ENCODE peak calls at places on chromosome 22, in ten cellular contexts. One of them, this sample, is unnamed.

GRCh38 chr22:32080904-32081303 is 37.8 kb downstream of the SLC5A1 start:
- DNase-seq in breast epithelium: no peak
- DNase-seq in HCT116: peak; percentile 59
- DNase-seq in gastrocnemius medialis: no peak
- DNase-seq in endothelial cell of umbilical vein: peak; percentile 11
- DNase-seq in spleen: no peak
- DNase-seq in heart left ventricle: no peak
- DNase-seq in A549: peak; percentile 39
- DNase-seq in ovary: no peak
- DNase-seq in adrenal gland: peak; percentile 19
- DNase-seq in this sample: peak; percentile 39

GRCh38 chr22:43176090-43176489 is 10.8 kb downstream of the TTLL12 start:
- DNase-seq in HCT116: no peak
- DNase-seq in A549: no peak
- DNase-seq in ovary: no peak
- DNase-seq in breast epithelium: no peak
- DNase-seq in heart left ventricle: peak; percentile 14
- DNase-seq in adrenal gland: no peak
- DNase-seq in endothelial cell of umbilical vein: no peak
- DNase-seq in spleen: peak; percentile 68
- DNase-seq in gastrocnemius medialis: no peak
- DNase-seq in this sample: no peak

GRCh38 chr22:38196791-38197429 is 4.9 kb upstream of the MAFF start:
- DNase-seq in heart left ventricle: no peak
- DNase-seq in breast epithelium: no peak
- DNase-seq in adrenal gland: no peak
- DNase-seq in HCT116: no peak
- DNase-seq in gastrocnemius medialis: no peak
- DNase-seq in spleen: no peak
- DNase-seq in endothelial cell of umbilical vein: no peak
- DNase-seq in A549: no peak
- DNase-seq in ovary: no peak
- DNase-seq in this sample: peak; percentile 62

GRCh38 chr22:49733631-49734030 is 94.0 kb downstream of the BRD1 start:
- DNase-seq in A549: no peak
- DNase-seq in spleen: no peak
- DNase-seq in heart left ventricle: no peak
- DNase-seq in gastrocnemius medialis: no peak
- DNase-seq in ovary: no peak
- DNase-seq in HCT116: no peak
- DNase-seq in adrenal gland: no peak
- DNase-seq in breast epithelium: no peak
- DNase-seq in endothelial cell of umbilical vein: no peak
- DNase-seq in this sample: no peak

GRCh38 chr22:29257751-29258181 is 10.0 kb downstream of the RHBDD3 start:
- DNase-seq in heart left ventricle: no peak
- DNase-seq in A549: no peak
- DNase-seq in ovary: no peak
- DNase-seq in adrenal gland: no peak
- DNase-seq in spleen: no peak
- DNase-seq in breast epithelium: no peak
- DNase-seq in gastrocnemius medialis: no peak
- DNase-seq in endothelial cell of umbilical vein: no peak
- DNase-seq in HCT116: no peak
- DNase-seq in this sample: no peak

GRCh38 chr22:49855491-49855911 is 1.9 kb downstream of the ZBED4 start:
- DNase-seq in spleen: peak; percentile 51
- DNase-seq in gastrocnemius medialis: no peak
- DNase-seq in adrenal gland: no peak
- DNase-seq in heart left ventricle: no peak
- DNase-seq in A549: no peak
- DNase-seq in ovary: no peak
- DNase-seq in endothelial cell of umbilical vein: peak; percentile 29
- DNase-seq in HCT116: no peak
- DNase-seq in breast epithelium: no peak
- DNase-seq in this sample: peak; percentile 47

GRCh38 chr22:41910599-41911291 is 4.1 kb downstream of the SHISA8 start:
- DNase-seq in HCT116: no peak
- DNase-seq in adrenal gland: peak; percentile 71
- DNase-seq in heart left ventricle: no peak
- DNase-seq in A549: no peak
- DNase-seq in ovary: peak; percentile 54
- DNase-seq in gastrocnemius medialis: peak; percentile 29
- DNase-seq in breast epithelium: no peak
- DNase-seq in spleen: no peak
- DNase-seq in endothelial cell of umbilical vein: no peak
- DNase-seq in this sample: no peak

GRCh38 chr22:23163665-23164064 is 16.6 kb upstream of the BCR start:
- DNase-seq in spleen: no peak
- DNase-seq in breast epithelium: peak; percentile 89
- DNase-seq in HCT116: no peak
- DNase-seq in gastrocnemius medialis: no peak
- DNase-seq in ovary: peak; percentile 78
- DNase-seq in heart left ventricle: no peak
- DNase-seq in adrenal gland: no peak
- DNase-seq in endothelial cell of umbilical vein: no peak
- DNase-seq in A549: no peak
- DNase-seq in this sample: peak; percentile 64

GRCh38 chr22:42075277-42075676 is 1.2 kb downstream of the PHETA2 start:
- DNase-seq in A549: no peak
- DNase-seq in adrenal gland: no peak
- DNase-seq in gastrocnemius medialis: no peak
- DNase-seq in HCT116: no peak
- DNase-seq in spleen: peak; percentile 56
- DNase-seq in breast epithelium: no peak
- DNase-seq in endothelial cell of umbilical vein: no peak
- DNase-seq in heart left ventricle: no peak
- DNase-seq in ovary: no peak
- DNase-seq in this sample: no peak

GRCh38 chr22:30665786-30666185 is 1.9 kb downstream of the DUSP18 start:
- DNase-seq in HCT116: no peak
- DNase-seq in endothelial cell of umbilical vein: no peak
- DNase-seq in adrenal gland: no peak
- DNase-seq in gastrocnemius medialis: no peak
- DNase-seq in breast epithelium: no peak
- DNase-seq in A549: no peak
- DNase-seq in ovary: no peak
- DNase-seq in spleen: no peak
- DNase-seq in heart left ventricle: no peak
- DNase-seq in this sample: peak; percentile 54

GRCh38 chr22:23268139-23268712 is 87.9 kb downstream of the BCR start:
- DNase-seq in endothelial cell of umbilical vein: no peak
- DNase-seq in gastrocnemius medialis: no peak
- DNase-seq in HCT116: no peak
- DNase-seq in breast epithelium: no peak
- DNase-seq in heart left ventricle: no peak
- DNase-seq in A549: no peak
- DNase-seq in adrenal gland: no peak
- DNase-seq in ovary: no peak
- DNase-seq in spleen: no peak
- DNase-seq in this sample: no peak

GRCh38 chr22:19440411-19441195 is 6.9 kb downstream of the C22orf39 start:
- DNase-seq in endothelial cell of umbilical vein: no peak
- DNase-seq in HCT116: no peak
- DNase-seq in spleen: no peak
- DNase-seq in adrenal gland: no peak
- DNase-seq in breast epithelium: no peak
- DNase-seq in gastrocnemius medialis: peak; percentile 79
- DNase-seq in ovary: no peak
- DNase-seq in heart left ventricle: no peak
- DNase-seq in A549: no peak
- DNase-seq in this sample: no peak

GRCh38 chr22:19443544-19444211 is 3.8 kb downstream of the C22orf39 start:
- DNase-seq in heart left ventricle: no peak
- DNase-seq in endothelial cell of umbilical vein: no peak
- DNase-seq in HCT116: no peak
- DNase-seq in breast epithelium: no peak
- DNase-seq in ovary: no peak
- DNase-seq in A549: no peak
- DNase-seq in gastrocnemius medialis: no peak
- DNase-seq in adrenal gland: no peak
- DNase-seq in spleen: no peak
- DNase-seq in this sample: no peak

GRCh38 chr22:19434829-19435580 is 2.7 kb downstream of the MRPL40 start:
- DNase-seq in breast epithelium: no peak
- DNase-seq in endothelial cell of umbilical vein: no peak
- DNase-seq in ovary: no peak
- DNase-seq in HCT116: no peak
- DNase-seq in adrenal gland: no peak
- DNase-seq in gastrocnemius medialis: no peak
- DNase-seq in A549: no peak
- DNase-seq in heart left ventricle: no peak
- DNase-seq in spleen: no peak
- DNase-seq in this sample: no peak

GRCh38 chr22:19442166-19442565 is 5.3 kb downstream of the C22orf39 start:
- DNase-seq in gastrocnemius medialis: peak; percentile 75
- DNase-seq in spleen: no peak
- DNase-seq in ovary: no peak
- DNase-seq in endothelial cell of umbilical vein: no peak
- DNase-seq in A549: no peak
- DNase-seq in breast epithelium: no peak
- DNase-seq in HCT116: no peak
- DNase-seq in adrenal gland: no peak
- DNase-seq in heart left ventricle: no peak
- DNase-seq in this sample: no peak

GRCh38 chr22:19438286-19438685 is 5.9 kb downstream of the MRPL40 start:
- DNase-seq in spleen: no peak
- DNase-seq in ovary: no peak
- DNase-seq in gastrocnemius medialis: no peak
- DNase-seq in breast epithelium: no peak
- DNase-seq in endothelial cell of umbilical vein: no peak
- DNase-seq in HCT116: no peak
- DNase-seq in adrenal gland: no peak
- DNase-seq in A549: no peak
- DNase-seq in heart left ventricle: no peak
- DNase-seq in this sample: no peak
- TF ChIP-seq POLR2A in spleen: no peak
- TF ChIP-seq POLR2A in ovary: no peak
- TF ChIP-seq POLR2A in gastrocnemius medialis: peak; percentile 7
- TF ChIP-seq POLR2A in breast epithelium: no peak
- TF ChIP-seq POLR2A in endothelial cell of umbilical vein: no peak
- TF ChIP-seq POLR2A in HCT116: no peak
- TF ChIP-seq POLR2A in adrenal gland: no peak
- TF ChIP-seq POLR2A in A549: no peak
- TF ChIP-seq POLR2A in heart left ventricle: no peak
- TF ChIP-seq POLR2A in this sample: no peak

DNA sequence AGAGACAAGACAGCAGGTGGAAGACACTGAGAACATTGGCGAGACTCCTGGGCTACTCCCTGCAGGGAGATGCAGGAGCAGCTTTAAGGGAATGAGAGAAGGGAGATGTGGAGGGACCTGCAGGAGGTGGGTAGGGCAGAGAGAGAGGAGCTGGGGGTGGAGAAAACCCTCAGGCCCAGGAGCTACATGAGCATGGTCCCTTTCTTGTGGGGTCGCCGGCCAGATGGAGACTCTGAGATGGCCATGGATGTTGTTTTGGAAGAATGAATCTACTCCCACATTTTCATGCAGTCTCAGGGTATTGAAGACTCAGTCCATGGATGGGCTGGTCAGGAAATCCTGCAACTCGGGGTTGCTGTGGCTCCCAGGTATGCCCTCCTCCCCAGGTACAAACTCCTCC is 1381.9 kb downstream of the TBC1D22A start:
- DNase-seq in heart left ventricle: no peak
- DNase-seq in breast epithelium: no peak
- DNase-seq in gastrocnemius medialis: no peak
- DNase-seq in adrenal gland: no peak
- DNase-seq in spleen: no peak
- DNase-seq in endothelial cell of umbilical vein: no peak
- DNase-seq in HCT116: no peak
- DNase-seq in ovary: no peak
- DNase-seq in A549: no peak
- DNase-seq in this sample: no peak
- H3K9me3 ChIP-seq in heart left ventricle: no peaks in the 10 kb centered on the region
- H3K9me3 ChIP-seq in breast epithelium: no peaks in the 10 kb centered on the region
- H3K9me3 ChIP-seq in gastrocnemius medialis: no peaks in the 10 kb centered on the region
- H3K9me3 ChIP-seq in adrenal gland: no peaks in the 10 kb centered on the region
- H3K9me3 ChIP-seq in spleen: no peaks in the 10 kb centered on the region
- H3K9me3 ChIP-seq in endothelial cell of umbilical vein: peaks cover 13% of the 10 kb centered on the region
- H3K9me3 ChIP-seq in HCT116: no peaks in the 10 kb centered on the region
- H3K9me3 ChIP-seq in ovary: no peaks in the 10 kb centered on the region
- H3K9me3 ChIP-seq in A549: no peaks in the 10 kb centered on the region
- H3K9me3 ChIP-seq in this sample: peaks cover 2% of the 10 kb centered on the region

GRCh38 chr22:35850831-35851230 is 133.2 kb downstream of the APOL5 start:
- DNase-seq in breast epithelium: no peak
- DNase-seq in ovary: no peak
- DNase-seq in A549: no peak
- DNase-seq in heart left ventricle: no peak
- DNase-seq in endothelial cell of umbilical vein: no peak
- DNase-seq in adrenal gland: no peak
- DNase-seq in gastrocnemius medialis: no peak
- DNase-seq in spleen: no peak
- DNase-seq in HCT116: no peak
- DNase-seq in this sample: no peak

GRCh38 chr22:35860087-35860733 is 142.5 kb downstream of the APOL5 start:
- DNase-seq in endothelial cell of umbilical vein: no peak
- DNase-seq in heart left ventricle: no peak
- DNase-seq in HCT116: no peak
- DNase-seq in A549: no peak
- DNase-seq in adrenal gland: no peak
- DNase-seq in ovary: no peak
- DNase-seq in gastrocnemius medialis: no peak
- DNase-seq in breast epithelium: no peak
- DNase-seq in spleen: no peak
- DNase-seq in this sample: no peak

GRCh38 chr22:35854334-35854733 is 136.7 kb downstream of the APOL5 start:
- DNase-seq in spleen: no peak
- DNase-seq in A549: no peak
- DNase-seq in ovary: no peak
- DNase-seq in gastrocnemius medialis: no peak
- DNase-seq in breast epithelium: no peak
- DNase-seq in adrenal gland: no peak
- DNase-seq in heart left ventricle: no peak
- DNase-seq in HCT116: no peak
- DNase-seq in endothelial cell of umbilical vein: no peak
- DNase-seq in this sample: no peak
- TF ChIP-seq POLR2A in spleen: no peak
- TF ChIP-seq POLR2A in A549: no peak
- TF ChIP-seq POLR2A in ovary: no peak
- TF ChIP-seq POLR2A in gastrocnemius medialis: no peak
- TF ChIP-seq POLR2A in breast epithelium: no peak
- TF ChIP-seq POLR2A in adrenal gland: no peak
- TF ChIP-seq POLR2A in heart left ventricle: no peak
- TF ChIP-seq POLR2A in HCT116: no peak
- TF ChIP-seq POLR2A in endothelial cell of umbilical vein: no peak
- TF ChIP-seq POLR2A in this sample: no peak

DNA sequence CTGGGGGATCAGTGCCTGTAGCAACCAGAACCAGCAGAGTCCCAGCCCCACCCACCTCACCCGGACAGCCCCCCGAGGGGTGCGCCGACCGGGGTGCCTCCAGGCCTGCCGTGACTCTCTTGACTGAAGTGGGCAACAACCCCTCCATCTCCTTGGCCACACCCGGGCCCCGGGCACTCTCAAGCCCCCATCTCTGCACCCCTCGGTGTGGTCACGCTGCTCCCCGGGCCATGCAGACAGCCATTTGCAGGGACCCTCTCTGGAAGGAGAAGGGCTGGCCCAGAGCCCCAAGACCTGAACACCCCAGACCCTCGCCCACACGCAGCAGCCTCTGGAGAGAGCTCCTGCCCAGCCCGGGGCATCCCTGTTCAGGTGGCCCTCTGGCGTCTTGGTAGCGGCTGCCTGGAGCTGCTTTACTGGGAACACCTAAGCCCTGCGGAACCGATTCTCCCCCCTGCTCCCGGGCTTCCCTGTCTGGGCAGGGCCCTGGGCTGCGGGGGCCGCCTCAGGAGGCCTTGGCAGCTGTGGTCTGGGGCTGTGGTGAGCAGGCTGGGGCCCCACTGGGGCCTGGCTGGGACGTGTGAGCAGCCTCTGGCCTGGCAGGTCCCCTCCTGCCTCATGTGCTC is 84.9 kb downstream of the WNT7B start:
- DNase-seq in gastrocnemius medialis: no peak
- DNase-seq in A549: no peak
- DNase-seq in ovary: no peak
- DNase-seq in adrenal gland: no peak
- DNase-seq in breast epithelium: no peak
- DNase-seq in spleen: peak; percentile 64
- DNase-seq in endothelial cell of umbilical vein: no peak
- DNase-seq in heart left ventricle: peak; percentile 46
- DNase-seq in HCT116: no peak
- DNase-seq in this sample: no peak
- H3K9me3 ChIP-seq in gastrocnemius medialis: no peaks in the 10 kb centered on the region
- H3K9me3 ChIP-seq in A549: no peaks in the 10 kb centered on the region
- H3K9me3 ChIP-seq in ovary: no peaks in the 10 kb centered on the region
- H3K9me3 ChIP-seq in adrenal gland: no peaks in the 10 kb centered on the region
- H3K9me3 ChIP-seq in breast epithelium: no peaks in the 10 kb centered on the region
- H3K9me3 ChIP-seq in spleen: no peaks in the 10 kb centered on the region
- H3K9me3 ChIP-seq in endothelial cell of umbilical vein: no peaks in the 10 kb centered on the region
- H3K9me3 ChIP-seq in heart left ventricle: no peaks in the 10 kb centered on the region
- H3K9me3 ChIP-seq in HCT116: no peaks in the 10 kb centered on the region
- H3K9me3 ChIP-seq in this sample: no peaks in the 10 kb centered on the region

This sample was measured in transverse colon.